ENCODE peak calls at places on chromosome 12, in six cellular contexts. One of them, this sample, is unnamed. For H3K9me3, the result is how much of the 10 kb centered on the place peaks cover.

GRCh38 chr12:45644521-45644920 is 85.0 kb upstream of the ARID2 start:
- DNase-seq in HCT116: no peak
- DNase-seq in spleen: no peak
- DNase-seq in endothelial cell of umbilical vein: peak
- DNase-seq in breast epithelium: no peak
- DNase-seq in esophagus muscularis mucosa: no peak
- DNase-seq in this sample: no peak

GRCh38 chr12:22229652-22230279 is 104.7 kb downstream of the ST8SIA1 start:
- DNase-seq in HCT116: no peak
- DNase-seq in spleen: no peak
- DNase-seq in endothelial cell of umbilical vein: no peak
- DNase-seq in breast epithelium: no peak
- DNase-seq in esophagus muscularis mucosa: no peak
- DNase-seq in this sample: no peak

GRCh38 chr12:3014641-3015040 is 55.4 kb downstream of the TEAD4 start:
- DNase-seq in HCT116: no peak
- DNase-seq in spleen: no peak
- DNase-seq in endothelial cell of umbilical vein: no peak
- DNase-seq in breast epithelium: no peak
- DNase-seq in esophagus muscularis mucosa: no peak
- DNase-seq in this sample: no peak

GRCh38 chr12:69007858-69008314 is 74.9 kb upstream of the CPM start:
- DNase-seq in HCT116: no peak
- DNase-seq in spleen: no peak
- DNase-seq in endothelial cell of umbilical vein: no peak
- DNase-seq in breast epithelium: no peak
- DNase-seq in esophagus muscularis mucosa: no peak
- DNase-seq in this sample: no peak

GRCh38 chr12:104718581-104718980 is 239.5 kb downstream of the SLC41A2 start:
- DNase-seq in HCT116: no peak
- DNase-seq in spleen: no peak
- DNase-seq in endothelial cell of umbilical vein: no peak
- DNase-seq in breast epithelium: no peak
- DNase-seq in esophagus muscularis mucosa: no peak
- DNase-seq in this sample: no peak

GRCh38 chr12:8887285-8887715 is 27.0 kb upstream of the PHC1 start:
- DNase-seq in HCT116: no peak
- DNase-seq in spleen: no peak
- DNase-seq in endothelial cell of umbilical vein: peak
- DNase-seq in breast epithelium: no peak
- DNase-seq in esophagus muscularis mucosa: no peak
- DNase-seq in this sample: no peak

GRCh38 chr12:89571481-89572190 is 45.8 kb upstream of the POC1B start:
- DNase-seq in HCT116: no peak
- DNase-seq in spleen: no peak
- DNase-seq in endothelial cell of umbilical vein: no peak
- DNase-seq in breast epithelium: no peak
- DNase-seq in esophagus muscularis mucosa: no peak
- DNase-seq in this sample: no peak

GRCh38 chr12:120719496-120720233 is 6.0 kb upstream of the ACADS start:
- DNase-seq in HCT116: no peak
- DNase-seq in spleen: peak
- DNase-seq in endothelial cell of umbilical vein: no peak
- DNase-seq in breast epithelium: no peak
- DNase-seq in esophagus muscularis mucosa: no peak
- DNase-seq in this sample: no peak

GRCh38 chr12:24427776-24428175 is 478.3 kb upstream of the SOX5 start:
- DNase-seq in HCT116: no peak
- DNase-seq in spleen: no peak
- DNase-seq in endothelial cell of umbilical vein: no peak
- DNase-seq in breast epithelium: no peak
- DNase-seq in esophagus muscularis mucosa: no peak
- DNase-seq in this sample: no peak

GRCh38 chr12:86456241-86456640 is 200.1 kb upstream of the MGAT4C start:
- DNase-seq in HCT116: no peak
- DNase-seq in spleen: no peak
- DNase-seq in endothelial cell of umbilical vein: no peak
- DNase-seq in breast epithelium: no peak
- DNase-seq in esophagus muscularis mucosa: no peak
- DNase-seq in this sample: no peak

GRCh38 chr12:83102499-83102898 is 415.8 kb downstream of the TMTC2 start:
- DNase-seq in HCT116: no peak
- DNase-seq in spleen: no peak
- DNase-seq in endothelial cell of umbilical vein: peak
- DNase-seq in breast epithelium: no peak
- DNase-seq in esophagus muscularis mucosa: no peak
- DNase-seq in this sample: no peak

GRCh38 chr12:39620664-39621658 is 1.4 kb upstream of the ABCD2 start:
- DNase-seq in HCT116: no peak
- DNase-seq in spleen: peak
- DNase-seq in endothelial cell of umbilical vein: no peak
- DNase-seq in breast epithelium: no peak
- DNase-seq in esophagus muscularis mucosa: no peak
- DNase-seq in this sample: no peak

GRCh38 chr12:1972260-1972659 is 32.0 kb downstream of the DCP1B start:
- DNase-seq in HCT116: no peak
- DNase-seq in spleen: no peak
- DNase-seq in endothelial cell of umbilical vein: no peak
- DNase-seq in breast epithelium: no peak
- DNase-seq in esophagus muscularis mucosa: no peak
- DNase-seq in this sample: no peak

GRCh38 chr12:107352347-107353081 is 259.2 kb upstream of the CRY1 start:
- DNase-seq in HCT116: no peak
- DNase-seq in spleen: no peak
- DNase-seq in endothelial cell of umbilical vein: peak
- DNase-seq in breast epithelium: no peak
- DNase-seq in esophagus muscularis mucosa: no peak
- DNase-seq in this sample: no peak

GRCh38 chr12:64737539-64737938 is 21.7 kb downstream of the GNS start:
- DNase-seq in HCT116: peak
- DNase-seq in spleen: no peak
- DNase-seq in endothelial cell of umbilical vein: no peak
- DNase-seq in breast epithelium: no peak
- DNase-seq in esophagus muscularis mucosa: no peak
- DNase-seq in this sample: no peak

GRCh38 chr12:58452546-58452945 is 467.8 kb downstream of the LRIG3 start:
- DNase-seq in HCT116: no peak
- DNase-seq in spleen: no peak
- DNase-seq in endothelial cell of umbilical vein: no peak
- DNase-seq in breast epithelium: no peak
- DNase-seq in esophagus muscularis mucosa: no peak
- DNase-seq in this sample: no peak

DNA sequence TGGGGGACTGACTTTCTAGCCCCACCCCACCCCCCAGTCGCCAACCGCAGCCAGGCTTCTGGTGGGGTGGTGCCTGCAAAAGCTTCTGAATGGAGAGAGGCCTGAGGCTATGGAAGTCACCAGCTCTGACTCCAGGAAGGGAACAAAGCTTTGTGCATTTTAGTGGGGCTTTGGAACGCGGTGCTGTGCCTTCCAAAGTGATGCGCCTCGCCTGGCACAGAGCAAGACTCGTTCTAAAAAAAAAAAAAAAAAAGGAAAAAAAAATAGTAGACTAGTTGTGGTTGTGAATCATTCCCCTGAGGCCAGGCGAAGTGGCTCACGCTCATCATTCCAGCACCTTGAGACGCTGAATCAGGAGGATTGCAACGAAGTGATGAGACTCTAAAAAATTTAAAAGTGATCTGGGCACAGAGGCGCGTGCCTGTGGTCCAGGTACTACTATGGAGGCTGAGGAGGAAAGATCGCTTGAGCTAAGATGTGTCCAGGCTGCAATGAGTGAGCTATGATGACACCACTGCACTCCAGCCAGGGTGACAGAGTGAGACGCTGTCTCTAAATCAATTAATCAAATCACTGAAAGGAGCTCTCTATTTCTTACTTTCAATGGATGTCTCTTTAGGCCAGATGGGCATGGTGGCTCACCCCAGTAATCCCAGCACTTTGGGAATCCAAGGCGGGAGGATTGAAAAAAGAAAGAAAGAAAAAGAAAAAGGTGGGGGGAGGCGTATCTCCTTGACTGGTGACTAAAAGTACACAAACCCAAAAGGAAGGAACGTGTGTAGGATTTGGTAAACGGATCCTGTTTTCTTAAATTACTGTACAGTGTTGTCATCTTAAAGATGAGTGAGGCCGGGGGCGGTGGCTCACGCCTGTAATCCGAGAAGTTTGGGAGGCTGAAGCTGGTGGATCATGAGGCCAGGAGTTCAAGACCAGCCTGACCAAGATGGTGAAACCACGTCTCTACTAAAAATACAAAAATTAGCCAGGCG is 259.6 kb upstream of the ALG10B start:
- DNase-seq in HCT116: no peak
- DNase-seq in spleen: no peak
- DNase-seq in endothelial cell of umbilical vein: no peak
- DNase-seq in breast epithelium: no peak
- DNase-seq in esophagus muscularis mucosa: no peak
- DNase-seq in this sample: no peak
- H3K9me3 ChIP-seq in HCT116: under half
- H3K9me3 ChIP-seq in spleen: under half
- H3K9me3 ChIP-seq in endothelial cell of umbilical vein: under half
- H3K9me3 ChIP-seq in breast epithelium: under half
- H3K9me3 ChIP-seq in esophagus muscularis mucosa: under half
- H3K9me3 ChIP-seq in this sample: under half

DNA sequence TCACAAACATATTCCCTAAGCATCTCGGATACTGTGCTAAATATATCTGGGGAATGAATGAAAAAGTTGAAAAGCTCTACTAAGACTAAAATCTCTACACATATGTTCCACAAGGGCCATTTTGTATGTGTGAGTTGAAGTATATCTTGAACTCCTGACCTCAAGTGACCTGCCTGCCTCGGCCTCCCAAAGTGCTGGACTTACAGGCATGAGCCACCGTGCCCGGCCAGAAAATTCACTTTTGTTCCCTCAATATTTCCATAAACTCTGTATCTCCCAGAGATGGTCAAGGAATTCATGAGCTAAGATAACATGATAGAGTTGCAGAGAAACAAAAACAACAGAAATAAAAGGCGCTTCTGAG is 1.5 kb upstream of the TUBA1C start:
- DNase-seq in HCT116: no peak
- DNase-seq in spleen: no peak
- DNase-seq in endothelial cell of umbilical vein: peak
- DNase-seq in breast epithelium: no peak
- DNase-seq in esophagus muscularis mucosa: no peak
- DNase-seq in this sample: no peak
- H3K27ac ChIP-seq in HCT116: peak
- H3K27ac ChIP-seq in spleen: no peak
- H3K27ac ChIP-seq in endothelial cell of umbilical vein: no peak
- H3K27ac ChIP-seq in breast epithelium: no peak
- H3K27ac ChIP-seq in esophagus muscularis mucosa: no peak
- H3K27ac ChIP-seq in this sample: no peak

GRCh38 chr12:102481705-102482104 is 1.3 kb upstream of the IGF1 start:
- DNase-seq in HCT116: no peak
- DNase-seq in spleen: no peak
- DNase-seq in endothelial cell of umbilical vein: no peak
- DNase-seq in breast epithelium: no peak
- DNase-seq in esophagus muscularis mucosa: no peak
- DNase-seq in this sample: no peak

GRCh38 chr12:102479984-102480383 is 379 bp downstream of the IGF1 start:
- DNase-seq in HCT116: no peak
- DNase-seq in spleen: no peak
- DNase-seq in endothelial cell of umbilical vein: no peak
- DNase-seq in breast epithelium: no peak
- DNase-seq in esophagus muscularis mucosa: no peak
- DNase-seq in this sample: no peak

GRCh38 chr12:102478416-102479098 is 1.8 kb downstream of the IGF1 start:
- DNase-seq in HCT116: no peak
- DNase-seq in spleen: no peak
- DNase-seq in endothelial cell of umbilical vein: no peak
- DNase-seq in breast epithelium: no peak
- DNase-seq in esophagus muscularis mucosa: no peak
- DNase-seq in this sample: no peak

GRCh38 chr12:102480401-102480800 is at the start of gene IGF1:
- DNase-seq in HCT116: no peak
- DNase-seq in spleen: no peak
- DNase-seq in endothelial cell of umbilical vein: peak
- DNase-seq in breast epithelium: no peak
- DNase-seq in esophagus muscularis mucosa: no peak
- DNase-seq in this sample: no peak

DNA sequence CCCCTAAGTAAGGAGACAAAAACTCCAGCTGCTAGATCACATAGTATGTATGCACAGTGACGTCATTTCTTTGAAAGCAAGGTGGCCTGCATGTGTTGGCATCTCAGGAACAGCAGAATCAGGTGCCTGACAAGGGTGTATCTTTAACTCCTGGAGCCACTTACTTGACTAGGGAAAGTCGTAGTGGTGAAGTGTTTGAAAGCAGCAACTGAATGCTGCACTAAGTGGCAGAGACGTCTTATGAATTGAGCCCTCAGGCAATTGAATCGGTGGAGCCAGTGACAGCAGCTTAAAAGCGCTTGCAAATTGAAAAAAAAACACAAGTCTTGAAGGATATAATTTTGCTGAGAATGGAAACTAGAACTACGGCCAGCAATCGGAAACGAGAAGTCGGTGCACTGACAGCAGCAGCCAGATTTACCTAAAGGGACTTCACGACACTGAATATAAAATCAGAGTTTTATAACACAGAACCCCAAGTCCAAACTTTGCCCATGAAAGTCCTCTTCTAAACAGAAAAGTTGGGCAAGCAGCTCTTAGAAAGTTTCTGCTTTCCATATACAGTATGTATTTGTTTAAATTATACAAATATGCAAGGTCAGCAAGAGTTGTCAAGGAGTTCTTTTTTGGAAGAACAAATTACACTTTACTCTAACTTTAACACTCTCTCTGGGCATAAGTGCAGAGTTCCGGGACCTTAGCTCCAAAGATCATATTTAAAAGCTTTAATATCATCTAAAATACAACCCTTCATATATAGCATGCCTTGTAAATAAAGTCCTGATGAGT is 1.1 kb downstream of the IGF1 start:
- DNase-seq in HCT116: no peak
- DNase-seq in spleen: no peak
- DNase-seq in endothelial cell of umbilical vein: no peak
- DNase-seq in breast epithelium: no peak
- DNase-seq in esophagus muscularis mucosa: no peak
- DNase-seq in this sample: no peak
- TF ChIP-seq POLR2AphosphoS5 in HCT116: no peak
- TF ChIP-seq POLR2AphosphoS5 in spleen: no peak
- TF ChIP-seq POLR2AphosphoS5 in endothelial cell of umbilical vein: no peak
- TF ChIP-seq POLR2AphosphoS5 in breast epithelium: no peak
- TF ChIP-seq POLR2AphosphoS5 in esophagus muscularis mucosa: no peak
- TF ChIP-seq POLR2AphosphoS5 in this sample: no peak

GRCh38 chr12:131444220-131445164 is 266.4 kb upstream of the SFSWAP start:
- DNase-seq in HCT116: no peak
- DNase-seq in spleen: peak
- DNase-seq in endothelial cell of umbilical vein: no peak
- DNase-seq in breast epithelium: no peak
- DNase-seq in esophagus muscularis mucosa: no peak
- DNase-seq in this sample: no peak

GRCh38 chr12:131442337-131442918 is 268.5 kb upstream of the SFSWAP start:
- DNase-seq in HCT116: no peak
- DNase-seq in spleen: peak
- DNase-seq in endothelial cell of umbilical vein: no peak
- DNase-seq in breast epithelium: no peak
- DNase-seq in esophagus muscularis mucosa: no peak
- DNase-seq in this sample: no peak

GRCh38 chr12:131438874-131439273 is 272.0 kb upstream of the SFSWAP start:
- DNase-seq in HCT116: no peak
- DNase-seq in spleen: peak
- DNase-seq in endothelial cell of umbilical vein: no peak
- DNase-seq in breast epithelium: no peak
- DNase-seq in esophagus muscularis mucosa: no peak
- DNase-seq in this sample: no peak

GRCh38 chr12:131443019-131444000 is 267.6 kb upstream of the SFSWAP start:
- DNase-seq in HCT116: no peak
- DNase-seq in spleen: peak
- DNase-seq in endothelial cell of umbilical vein: no peak
- DNase-seq in breast epithelium: no peak
- DNase-seq in esophagus muscularis mucosa: no peak
- DNase-seq in this sample: no peak

GRCh38 chr12:131441638-131442336 is 269.1 kb upstream of the SFSWAP start:
- DNase-seq in HCT116: no peak
- DNase-seq in spleen: peak
- DNase-seq in endothelial cell of umbilical vein: no peak
- DNase-seq in breast epithelium: no peak
- DNase-seq in esophagus muscularis mucosa: no peak
- DNase-seq in this sample: no peak
- H3K9me3 ChIP-seq in HCT116: under half
- H3K9me3 ChIP-seq in spleen: under half
- H3K9me3 ChIP-seq in endothelial cell of umbilical vein: under half
- H3K9me3 ChIP-seq in breast epithelium: under half
- H3K9me3 ChIP-seq in esophagus muscularis mucosa: under half
- H3K9me3 ChIP-seq in this sample: under half

This sample was measured in prostate gland.